ENCODE peak calls at places on chromosomes 3 and 15, in nine cellular contexts. B is GM06990; M is IMR-90; I is fibroblast of mammary gland; Q is HFFc6; K is cardiac fibroblast; N is CD4-positive, alpha-beta T cell; Y is esophagus squamous epithelium; X is lower lobe of right lung. T is an unnamed sample.

GRCh38 chr3:59660852-59661624 is 611.2 kb upstream of the CFAP20DC start:
- DNase-seq in B (no peak), M (peak), I (no peak), Q (no peak), K (no peak), N (no peak), Y (no peak), X (no peak), T (no peak)

GRCh38 chr3:101253429-101253828 is 66.9 kb downstream of the IMPG2 start:
- DNase-seq in B (no peak), M (no peak), I (no peak), Q (no peak), K (no peak), N (no peak), Y (no peak), X (no peak), T (no peak)

GRCh38 chr3:134318166-134318565 is 56.1 kb downstream of the AMOTL2 start:
- DNase-seq in B (no peak), M (no peak), I (no peak), Q (no peak), K (no peak), N (no peak), Y (no peak), X (no peak), T (no peak)

GRCh38 chr3:46406786-46407611 is at the start of the genes CCR5AS and CCRL2:
- DNase-seq in B (peak), M (peak), I (peak), Q (no peak), K (no peak), N (peak), Y (peak), X (peak), T (peak)

GRCh38 chr3:185268194-185268809 is 14.5 kb upstream of the EHHADH start:
- DNase-seq in B (no peak), M (no peak), I (no peak), Q (no peak), K (no peak), N (no peak), Y (no peak), X (no peak), T (no peak)

GRCh38 chr3:151265866-151266265 is 12.5 kb downstream of the P2RY14 start:
- DNase-seq in B (peak), M (no peak), I (no peak), Q (no peak), K (no peak), N (no peak), Y (no peak), X (peak), T (peak)

GRCh38 chr15:70539912-70540520 is 223.3 kb downstream of the UACA start:
- DNase-seq in B (no peak), M (no peak), I (no peak), Q (no peak), K (no peak), N (no peak), Y (no peak), X (no peak), T (no peak)

GRCh38 chr3:141644931-141645330 is 93.2 kb upstream of the RNF7 start:
- DNase-seq in B (peak), M (peak), I (peak), Q (peak), K (peak), N (peak), Y (peak), X (peak), T (peak)

GRCh38 chr3:128397484-128397883 is 69.2 kb downstream of the DNAJB8 start:
- DNase-seq in B (no peak), M (no peak), I (no peak), Q (no peak), K (no peak), N (no peak), Y (no peak), X (no peak), T (no peak)

GRCh38 chr3:96449803-96450202 is 364.6 kb upstream of the EPHA6 start:
- DNase-seq in B (no peak), M (no peak), I (no peak), Q (no peak), K (no peak), N (no peak), Y (no peak), X (no peak), T (no peak)

GRCh38 chr3:113825090-113825489 is 13.5 kb upstream of the GRAMD1C start:
- DNase-seq in B (peak), M (peak), I (peak), Q (no peak), K (peak), N (no peak), Y (no peak), X (no peak), T (peak)

GRCh38 chr15:45634442-45635190 is at the start of gene SQOR:
- DNase-seq in B (peak), M (peak), I (peak), Q (peak), K (peak), N (peak), Y (peak), X (peak), T (peak)

GRCh38 chr3:138467905-138468304 is 33.5 kb downstream of the ESYT3 start:
- DNase-seq in B (no peak), M (no peak), I (no peak), Q (no peak), K (no peak), N (no peak), Y (no peak), X (no peak), T (no peak)

GRCh38 chr3:6528951-6529350 is 332.0 kb upstream of the GRM7 start:
- DNase-seq in B (no peak), M (no peak), I (no peak), Q (no peak), K (no peak), N (no peak), Y (no peak), X (no peak), T (no peak)

GRCh38 chr3:189236352-189236751 is 64.6 kb downstream of the TPRG1 start:
- DNase-seq in B (peak), M (no peak), I (no peak), Q (no peak), K (no peak), N (no peak), Y (no peak), X (no peak), T (peak)

GRCh38 chr3:84141571-84141970 is 817.2 kb upstream of the CADM2 start:
- DNase-seq in B (no peak), M (peak), I (no peak), Q (no peak), K (no peak), N (no peak), Y (no peak), X (no peak), T (no peak)

GRCh38 chr3:52774901-52775864 is 2.2 kb upstream of the ITIH1 start:
- DNase-seq in B (no peak), M (no peak), I (no peak), Q (no peak), K (no peak), N (no peak), Y (no peak), X (peak), T (no peak)

GRCh38 chr3:58835075-58835474 is 168.5 kb upstream of the FAM3D start:
- DNase-seq in B (no peak), M (peak), I (peak), Q (peak), K (peak), N (no peak), Y (no peak), X (no peak), T (no peak)

GRCh38 chr3:108705045-108705444 is 52.2 kb downstream of the RETNLB start:
- DNase-seq in B (no peak), M (no peak), I (no peak), Q (no peak), K (no peak), N (no peak), Y (no peak), X (no peak), T (no peak)

GRCh38 chr3:183487046-183487445 is 58.6 kb upstream of the MCF2L2 start:
- DNase-seq in B (no peak), M (no peak), I (no peak), Q (no peak), K (no peak), N (no peak), Y (no peak), X (no peak), T (no peak)

GRCh38 chr15:92049290-92050008 is 195.9 kb downstream of the SLCO3A1 start:
- DNase-seq in B (no peak), M (no peak), I (no peak), Q (no peak), K (no peak), N (no peak), Y (no peak), X (no peak), T (no peak)

GRCh38 chr15:92050220-92050898 is 196.9 kb downstream of the SLCO3A1 start:
- DNase-seq in B (no peak), M (no peak), I (no peak), Q (no peak), K (no peak), N (no peak), Y (no peak), X (no peak), T (no peak)

GRCh38 chr15:92056875-92057274 is 203.4 kb downstream of the SLCO3A1 start:
- DNase-seq in B (no peak), M (no peak), I (no peak), Q (no peak), K (no peak), N (no peak), Y (no peak), X (no peak), T (no peak)

GRCh38 chr15:92051726-92052125 is 198.2 kb downstream of the SLCO3A1 start:
- DNase-seq in B (no peak), M (no peak), I (no peak), Q (peak), K (no peak), N (no peak), Y (no peak), X (no peak), T (no peak)

GRCh38 chr15:92053727-92054316 is 200.3 kb downstream of the SLCO3A1 start:
- DNase-seq in B (no peak), M (no peak), I (no peak), Q (no peak), K (no peak), N (no peak), Y (no peak), X (no peak), T (no peak)
- TF ChIP-seq CTCF in B (peak), M (no peak), I (peak), Q (peak), K (peak), N (no peak), Y (no peak), X (peak), T (no peak)

GRCh38 chr15:59746777-59747176 is 57.7 kb upstream of the BNIP2 start:
- DNase-seq in B (no peak), M (no peak), I (no peak), Q (no peak), K (no peak), N (no peak), Y (no peak), X (no peak), T (no peak)

GRCh38 chr15:59736181-59736580 is 47.1 kb upstream of the BNIP2 start:
- DNase-seq in B (no peak), M (no peak), I (no peak), Q (peak), K (no peak), N (no peak), Y (no peak), X (no peak), T (no peak)

GRCh38 chr15:59738676-59739075 is 49.6 kb upstream of the BNIP2 start:
- DNase-seq in B (no peak), M (no peak), I (no peak), Q (no peak), K (no peak), N (no peak), Y (no peak), X (no peak), T (no peak)

GRCh38 chr15:59739557-59740186 is 50.6 kb upstream of the BNIP2 start:
- DNase-seq in B (no peak), M (no peak), I (no peak), Q (no peak), K (no peak), N (no peak), Y (no peak), X (no peak), T (no peak)

DNA sequence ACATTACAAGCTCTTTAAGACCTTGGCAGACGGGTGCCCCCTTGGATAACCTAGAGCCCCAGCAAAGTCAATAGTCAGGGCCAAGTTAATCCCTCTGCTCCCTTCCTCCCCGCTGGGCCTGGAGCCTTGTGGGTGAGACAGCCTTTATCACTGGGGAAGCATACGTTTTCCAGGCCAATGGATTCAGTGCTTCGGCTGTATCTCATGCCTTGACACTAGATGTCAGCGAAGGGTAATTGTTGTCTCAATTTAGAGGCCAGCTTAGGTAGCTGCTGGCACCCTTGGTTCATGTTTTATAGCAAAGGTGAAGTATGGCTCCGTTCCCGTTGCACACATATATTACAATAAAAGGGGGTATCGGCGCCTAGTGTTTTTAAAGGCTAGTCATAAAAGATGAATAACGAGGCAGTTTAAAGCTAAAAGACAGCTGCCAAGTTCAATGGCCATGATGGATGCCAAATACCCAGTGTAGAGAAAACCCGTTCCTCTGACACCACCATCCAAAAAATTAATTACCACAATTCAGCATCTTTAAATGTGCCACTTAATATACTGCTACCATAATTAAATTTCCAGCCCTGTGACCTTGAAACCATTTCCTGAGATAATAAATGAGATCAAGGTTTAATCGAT is 52.3 kb upstream of the BNIP2 start:
- DNase-seq in B (no peak), M (no peak), I (peak), Q (no peak), K (peak), N (no peak), Y (no peak), X (no peak), T (no peak)
- TF ChIP-seq CTCF in B (no peak), M (no peak), I (peak), Q (peak), K (peak), N (no peak), Y (no peak), X (no peak), T (no peak)

DNA sequence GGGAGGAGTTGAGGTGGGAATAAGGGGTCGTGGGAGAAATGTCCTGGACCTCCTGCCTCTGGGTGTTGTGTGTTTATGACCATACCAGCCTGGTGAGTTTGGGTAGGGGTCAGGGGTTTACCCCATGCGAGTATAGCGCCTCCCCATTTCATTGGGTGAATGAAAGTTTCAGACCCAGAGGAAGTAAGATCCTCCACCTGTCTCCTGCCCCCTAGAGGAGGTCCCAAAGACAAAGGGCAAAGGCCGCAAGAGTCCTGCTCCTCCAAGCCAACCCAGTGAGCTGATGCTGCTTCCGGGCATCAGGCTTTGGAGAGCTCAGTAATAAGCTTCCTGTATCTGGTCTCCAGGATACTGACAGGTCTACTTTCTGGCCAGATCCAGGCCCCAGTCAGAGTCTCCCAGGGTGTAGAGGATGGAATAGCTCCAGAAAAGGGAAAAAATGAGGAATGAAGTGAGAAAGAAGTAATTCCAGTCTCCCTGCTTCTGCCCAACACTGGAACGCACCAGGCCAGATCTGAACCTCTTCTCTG is 6.4 kb upstream of the TBC1D21 start:
- DNase-seq in B (no peak), M (no peak), I (no peak), Q (no peak), K (no peak), N (no peak), Y (no peak), X (no peak), T (no peak)
- TF ChIP-seq CTCF in B (peak), M (no peak), I (no peak), Q (peak), K (no peak), N (no peak), Y (no peak), X (no peak), T (no peak)

GRCh38 chr3:119527731-119528130 is 29.4 kb downstream of the TIMMDC1 start:
- DNase-seq in B (no peak), M (no peak), I (no peak), Q (no peak), K (no peak), N (no peak), Y (no peak), X (no peak), T (no peak)

GRCh38 chr3:119529883-119530282 is 29.5 kb downstream of the CD80 start:
- DNase-seq in B (no peak), M (peak), I (peak), Q (peak), K (peak), N (no peak), Y (no peak), X (no peak), T (no peak)

GRCh38 chr3:119530418-119530817 is 29.0 kb downstream of the CD80 start:
- DNase-seq in B (no peak), M (no peak), I (no peak), Q (no peak), K (no peak), N (no peak), Y (no peak), X (no peak), T (no peak)

GRCh38 chr3:119524931-119525662 is 26.8 kb downstream of the TIMMDC1 start:
- DNase-seq in B (no peak), M (no peak), I (peak), Q (peak), K (peak), N (no peak), Y (no peak), X (no peak), T (no peak)
- TF ChIP-seq CTCF in B (peak), M (peak), I (peak), Q (peak), K (peak), N (no peak), Y (no peak), X (peak), T (peak)

DNA sequence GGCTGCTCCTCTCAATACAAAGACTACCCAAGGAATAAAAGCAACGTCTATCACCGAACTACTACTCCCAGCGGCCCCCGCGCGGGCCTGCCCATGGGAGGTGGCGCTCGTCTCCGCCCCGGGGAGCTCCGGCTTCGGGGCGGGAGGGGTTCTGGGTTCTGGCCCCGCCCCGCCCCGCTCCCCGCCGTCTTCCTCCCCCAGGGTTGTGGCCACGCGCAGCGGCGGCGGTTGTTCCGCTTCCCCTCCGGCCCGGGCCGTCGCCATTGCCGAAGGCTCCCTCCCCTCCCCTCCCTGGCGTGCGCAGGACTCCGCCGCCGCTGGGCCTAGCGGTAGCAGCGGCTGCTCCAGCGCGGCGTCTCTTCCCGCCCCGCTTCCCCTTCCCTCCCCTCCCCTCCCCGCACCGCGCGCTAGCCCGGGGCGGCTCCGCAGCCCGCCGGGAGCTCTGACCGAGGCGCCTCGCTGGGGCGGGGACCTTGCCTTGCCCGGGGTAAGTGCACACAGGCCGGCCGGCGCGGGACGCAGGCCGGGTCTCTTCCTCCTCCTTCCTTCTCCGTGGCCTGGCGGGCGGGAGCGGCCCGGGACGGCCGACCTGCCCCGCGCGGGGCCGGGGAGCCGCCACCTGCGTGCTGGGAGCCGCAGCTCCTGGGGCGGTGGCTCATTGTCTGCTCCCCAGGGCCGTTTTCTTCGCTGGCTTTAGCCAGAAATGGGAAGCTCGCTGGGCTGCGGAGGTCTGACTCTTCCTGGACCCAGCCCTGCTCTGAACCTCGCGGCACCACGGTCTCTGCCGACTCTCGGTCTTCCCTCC is at the start of gene PAK2:
- DNase-seq in B (peak), M (peak), I (peak), Q (peak), K (peak), N (peak), Y (peak), X (peak), T (peak)
- TF ChIP-seq CTCF in B (no peak), M (no peak), I (no peak), Q (peak), K (no peak), N (no peak), Y (peak), X (peak), T (no peak)

DNA sequence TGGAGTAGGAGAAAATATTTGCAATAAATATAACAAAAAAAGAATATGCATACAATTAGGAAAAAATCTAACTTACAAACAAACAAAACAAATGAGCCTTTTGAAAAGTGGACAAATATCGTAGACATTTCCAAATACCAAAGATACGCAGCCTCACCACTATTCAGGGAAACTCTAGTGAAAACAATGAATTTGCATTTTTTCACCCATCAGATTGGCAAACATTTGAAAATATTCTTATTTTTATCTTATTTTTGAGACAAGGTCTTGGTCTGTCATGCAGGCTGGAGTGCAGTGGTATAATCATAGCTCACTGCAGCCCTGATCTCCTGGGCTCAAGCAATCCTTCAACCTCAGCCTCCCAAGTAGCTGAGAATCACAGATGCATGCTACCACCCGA is 15.5 kb downstream of the AP3S2 start:
- DNase-seq in B (no peak), M (no peak), I (no peak), Q (no peak), K (no peak), N (no peak), Y (no peak), X (no peak), T (no peak)
- TF ChIP-seq CTCF in B (no peak), M (no peak), I (no peak), Q (no peak), K (no peak), N (no peak), Y (no peak), X (no peak), T (no peak)

GRCh38 chr3:186587183-186587582 is 16.7 kb downstream of the DNAJB11 start:
- DNase-seq in B (no peak), M (no peak), I (no peak), Q (no peak), K (no peak), N (no peak), Y (no peak), X (no peak), T (no peak)

GRCh38 chr3:186589856-186590579 is 19.5 kb downstream of the DNAJB11 start:
- DNase-seq in B (no peak), M (peak), I (peak), Q (no peak), K (peak), N (no peak), Y (no peak), X (no peak), T (no peak)

GRCh38 chr3:186590580-186591296 is 20.2 kb downstream of the DNAJB11 start:
- DNase-seq in B (no peak), M (no peak), I (no peak), Q (no peak), K (no peak), N (no peak), Y (no peak), X (no peak), T (no peak)

GRCh38 chr3:186588619-186589018 is 18.1 kb downstream of the DNAJB11 start:
- DNase-seq in B (no peak), M (no peak), I (no peak), Q (no peak), K (no peak), N (no peak), Y (no peak), X (no peak), T (no peak)

GRCh38 chr3:186589115-186589514 is 18.6 kb downstream of the DNAJB11 start:
- DNase-seq in B (no peak), M (peak), I (peak), Q (no peak), K (peak), N (no peak), Y (no peak), X (no peak), T (no peak)
- TF ChIP-seq CTCF in B (peak), M (peak), I (peak), Q (peak), K (peak), N (no peak), Y (no peak), X (no peak), T (no peak)